ENCODE peak calls at places on chromosomes 7 and 10, in seven cellular contexts. One of them, this sample, is unnamed.

GRCh38 chr7:99375070-99375807 is 709 bp downstream of the ARPC1B start:
- DNase-seq in psoas muscle: peak
- DNase-seq in SK-N-SH: peak
- DNase-seq in A549: peak
- DNase-seq in mesenchymal stem cell: peak
- DNase-seq in uterus: peak
- DNase-seq in bronchial epithelial cell: peak
- DNase-seq in this sample: no peak

GRCh38 chr10:58189269-58189668 is 78.4 kb downstream of the IPMK start:
- DNase-seq in psoas muscle: no peak
- DNase-seq in uterus: no peak
- DNase-seq in A549: no peak
- DNase-seq in mesenchymal stem cell: peak
- DNase-seq in SK-N-SH: no peak
- DNase-seq in bronchial epithelial cell: peak
- DNase-seq in this sample: no peak

GRCh38 chr10:3438608-3439007 is 266.0 kb upstream of the PITRM1 start:
- DNase-seq in bronchial epithelial cell: no peak
- DNase-seq in uterus: no peak
- DNase-seq in psoas muscle: no peak
- DNase-seq in SK-N-SH: no peak
- DNase-seq in A549: no peak
- DNase-seq in mesenchymal stem cell: no peak
- DNase-seq in this sample: no peak

GRCh38 chr7:51160990-51161615 is 155.5 kb downstream of the COBL start:
- DNase-seq in A549: peak
- DNase-seq in bronchial epithelial cell: peak
- DNase-seq in uterus: peak
- DNase-seq in psoas muscle: peak
- DNase-seq in SK-N-SH: peak
- DNase-seq in mesenchymal stem cell: peak
- DNase-seq in this sample: peak

GRCh38 chr7:16670021-16670420 is 24.0 kb downstream of the BZW2 start:
- DNase-seq in bronchial epithelial cell: no peak
- DNase-seq in A549: no peak
- DNase-seq in uterus: no peak
- DNase-seq in psoas muscle: no peak
- DNase-seq in SK-N-SH: no peak
- DNase-seq in mesenchymal stem cell: peak
- DNase-seq in this sample: no peak

GRCh38 chr7:137003606-137004005 is 135.2 kb downstream of the CHRM2 start:
- DNase-seq in psoas muscle: no peak
- DNase-seq in mesenchymal stem cell: no peak
- DNase-seq in A549: no peak
- DNase-seq in bronchial epithelial cell: no peak
- DNase-seq in uterus: no peak
- DNase-seq in SK-N-SH: no peak
- DNase-seq in this sample: peak

GRCh38 chr7:120988591-120989299 is at the start of gene CPED1:
- DNase-seq in bronchial epithelial cell: peak
- DNase-seq in uterus: peak
- DNase-seq in SK-N-SH: peak
- DNase-seq in A549: peak
- DNase-seq in mesenchymal stem cell: peak
- DNase-seq in psoas muscle: peak
- DNase-seq in this sample: no peak

GRCh38 chr10:19788075-19788686 is 28.1 kb upstream of the PLXDC2 start:
- DNase-seq in bronchial epithelial cell: peak
- DNase-seq in psoas muscle: no peak
- DNase-seq in uterus: peak
- DNase-seq in mesenchymal stem cell: peak
- DNase-seq in A549: no peak
- DNase-seq in SK-N-SH: peak
- DNase-seq in this sample: peak

GRCh38 chr10:125396651-125397050 is 236.3 kb upstream of the CTBP2 start:
- DNase-seq in psoas muscle: no peak
- DNase-seq in bronchial epithelial cell: peak
- DNase-seq in A549: no peak
- DNase-seq in mesenchymal stem cell: no peak
- DNase-seq in SK-N-SH: no peak
- DNase-seq in uterus: peak
- DNase-seq in this sample: no peak

GRCh38 chr10:78335691-78336401 is 302.2 kb downstream of the RPS24 start:
- DNase-seq in uterus: peak
- DNase-seq in A549: no peak
- DNase-seq in mesenchymal stem cell: no peak
- DNase-seq in bronchial epithelial cell: no peak
- DNase-seq in psoas muscle: peak
- DNase-seq in SK-N-SH: peak
- DNase-seq in this sample: no peak

GRCh38 chr10:91745086-91745831 is 53.0 kb upstream of the TNKS2 start:
- DNase-seq in mesenchymal stem cell: peak
- DNase-seq in uterus: no peak
- DNase-seq in psoas muscle: no peak
- DNase-seq in bronchial epithelial cell: peak
- DNase-seq in SK-N-SH: no peak
- DNase-seq in A549: peak
- DNase-seq in this sample: no peak

GRCh38 chr7:49848211-49848841 is 74.9 kb downstream of the VWC2 start:
- DNase-seq in bronchial epithelial cell: peak
- DNase-seq in SK-N-SH: no peak
- DNase-seq in uterus: no peak
- DNase-seq in A549: no peak
- DNase-seq in psoas muscle: no peak
- DNase-seq in mesenchymal stem cell: no peak
- DNase-seq in this sample: no peak

GRCh38 chr7:4612939-4613841 is 68.9 kb upstream of the FOXK1 start:
- DNase-seq in uterus: no peak
- DNase-seq in mesenchymal stem cell: no peak
- DNase-seq in SK-N-SH: peak
- DNase-seq in bronchial epithelial cell: peak
- DNase-seq in A549: no peak
- DNase-seq in psoas muscle: no peak
- DNase-seq in this sample: no peak

GRCh38 chr10:125209591-125210373 is 49.4 kb upstream of the CTBP2 start:
- DNase-seq in mesenchymal stem cell: peak
- DNase-seq in uterus: no peak
- DNase-seq in A549: no peak
- DNase-seq in SK-N-SH: no peak
- DNase-seq in psoas muscle: no peak
- DNase-seq in bronchial epithelial cell: no peak
- DNase-seq in this sample: no peak

GRCh38 chr10:98758451-98758850 is 311.7 kb upstream of the HPS1 start:
- DNase-seq in SK-N-SH: no peak
- DNase-seq in A549: no peak
- DNase-seq in uterus: no peak
- DNase-seq in bronchial epithelial cell: no peak
- DNase-seq in psoas muscle: no peak
- DNase-seq in mesenchymal stem cell: peak
- DNase-seq in this sample: no peak

GRCh38 chr10:71314028-71314693 is 4.9 kb upstream of the SLC29A3 start:
- DNase-seq in uterus: peak
- DNase-seq in mesenchymal stem cell: peak
- DNase-seq in psoas muscle: peak
- DNase-seq in SK-N-SH: peak
- DNase-seq in bronchial epithelial cell: no peak
- DNase-seq in A549: peak
- DNase-seq in this sample: peak

GRCh38 chr7:44232396-44232795 is 31.6 kb downstream of the YKT6 start:
- DNase-seq in bronchial epithelial cell: no peak
- DNase-seq in SK-N-SH: no peak
- DNase-seq in mesenchymal stem cell: no peak
- DNase-seq in psoas muscle: no peak
- DNase-seq in uterus: no peak
- DNase-seq in A549: no peak
- DNase-seq in this sample: no peak

GRCh38 chr7:29342761-29343160 is 148.2 kb downstream of the CHN2 start:
- DNase-seq in mesenchymal stem cell: no peak
- DNase-seq in uterus: no peak
- DNase-seq in A549: no peak
- DNase-seq in bronchial epithelial cell: peak
- DNase-seq in psoas muscle: no peak
- DNase-seq in SK-N-SH: no peak
- DNase-seq in this sample: peak

GRCh38 chr10:17088118-17088806 is 41.3 kb downstream of the CUBN start:
- DNase-seq in psoas muscle: no peak
- DNase-seq in SK-N-SH: no peak
- DNase-seq in uterus: no peak
- DNase-seq in A549: peak
- DNase-seq in bronchial epithelial cell: peak
- DNase-seq in mesenchymal stem cell: peak
- DNase-seq in this sample: no peak

GRCh38 chr10:15290671-15291070 is 80.4 kb downstream of the FAM171A1 start:
- DNase-seq in uterus: no peak
- DNase-seq in psoas muscle: no peak
- DNase-seq in mesenchymal stem cell: no peak
- DNase-seq in bronchial epithelial cell: no peak
- DNase-seq in SK-N-SH: no peak
- DNase-seq in A549: no peak
- DNase-seq in this sample: no peak

GRCh38 chr10:69049564-69049955 is 38.3 kb upstream of the SRGN start:
- DNase-seq in bronchial epithelial cell: no peak
- DNase-seq in A549: no peak
- DNase-seq in SK-N-SH: no peak
- DNase-seq in mesenchymal stem cell: no peak
- DNase-seq in uterus: no peak
- DNase-seq in psoas muscle: no peak
- DNase-seq in this sample: no peak

GRCh38 chr7:22702516-22702915 is 24.5 kb upstream of the IL6 start:
- DNase-seq in mesenchymal stem cell: no peak
- DNase-seq in bronchial epithelial cell: no peak
- DNase-seq in psoas muscle: no peak
- DNase-seq in SK-N-SH: no peak
- DNase-seq in uterus: no peak
- DNase-seq in A549: no peak
- DNase-seq in this sample: no peak
- H3K4me3 ChIP-seq in mesenchymal stem cell: no peak
- H3K4me3 ChIP-seq in bronchial epithelial cell: no peak
- H3K4me3 ChIP-seq in psoas muscle: no peak
- H3K4me3 ChIP-seq in SK-N-SH: no peak
- H3K4me3 ChIP-seq in uterus: no peak
- H3K4me3 ChIP-seq in A549: no peak
- H3K4me3 ChIP-seq in this sample: no peak

GRCh38 chr7:146764458-146764857 is 647.9 kb downstream of the CNTNAP2 start:
- DNase-seq in A549: no peak
- DNase-seq in uterus: no peak
- DNase-seq in psoas muscle: no peak
- DNase-seq in bronchial epithelial cell: no peak
- DNase-seq in SK-N-SH: no peak
- DNase-seq in mesenchymal stem cell: no peak
- DNase-seq in this sample: no peak
- H3K4me3 ChIP-seq in A549: no peak
- H3K4me3 ChIP-seq in uterus: no peak
- H3K4me3 ChIP-seq in psoas muscle: no peak
- H3K4me3 ChIP-seq in bronchial epithelial cell: no peak
- H3K4me3 ChIP-seq in SK-N-SH: no peak
- H3K4me3 ChIP-seq in mesenchymal stem cell: no peak
- H3K4me3 ChIP-seq in this sample: no peak

DNA sequence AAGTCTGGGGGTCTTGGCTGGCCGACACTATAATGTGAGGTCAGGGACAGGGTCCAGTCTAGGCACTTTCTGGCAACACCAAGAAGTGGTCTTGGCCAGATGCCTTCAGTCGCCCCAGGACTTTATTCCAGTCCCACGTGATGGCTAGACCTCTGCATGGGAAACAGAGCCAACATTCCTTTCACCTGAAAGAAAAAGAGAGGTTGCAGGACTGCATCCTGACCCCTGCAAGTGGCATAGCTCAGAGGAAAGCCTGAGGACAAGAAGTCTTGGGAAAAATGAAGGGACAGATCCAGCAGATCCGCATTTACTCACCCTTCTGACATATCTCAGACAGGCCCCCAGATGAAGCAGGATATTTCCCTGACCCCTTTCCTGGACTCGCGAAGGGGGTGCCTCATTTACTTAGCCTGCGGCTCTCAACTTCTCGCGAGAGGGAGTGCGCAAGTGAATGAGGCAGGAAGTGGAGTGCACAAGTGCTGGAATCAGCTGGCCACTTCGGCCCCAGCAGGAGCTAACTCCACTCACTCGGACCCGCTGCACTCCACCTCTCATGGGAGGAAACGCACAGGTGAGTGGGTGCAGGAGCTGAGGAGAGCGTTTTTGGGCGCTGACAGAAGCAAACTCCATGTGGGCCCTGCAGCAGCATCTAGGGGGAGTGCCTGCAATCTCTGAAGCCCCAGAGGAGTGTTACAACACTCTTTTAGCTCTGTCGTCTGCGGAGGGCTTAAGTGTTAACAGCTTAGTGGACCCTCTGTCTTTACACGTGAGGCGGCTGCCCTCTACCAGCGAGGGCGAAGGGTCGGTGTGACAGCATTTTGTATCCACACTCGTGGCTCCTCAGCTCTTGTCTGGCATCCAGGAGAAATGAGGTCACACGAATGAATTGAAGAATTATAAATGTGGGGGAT is 916.2 kb upstream of the GHITM start:
- DNase-seq in bronchial epithelial cell: no peak
- DNase-seq in mesenchymal stem cell: no peak
- DNase-seq in SK-N-SH: no peak
- DNase-seq in uterus: no peak
- DNase-seq in psoas muscle: no peak
- DNase-seq in A549: no peak
- DNase-seq in this sample: no peak
- H3K4me3 ChIP-seq in bronchial epithelial cell: no peak
- H3K4me3 ChIP-seq in mesenchymal stem cell: no peak
- H3K4me3 ChIP-seq in SK-N-SH: no peak
- H3K4me3 ChIP-seq in uterus: no peak
- H3K4me3 ChIP-seq in psoas muscle: no peak
- H3K4me3 ChIP-seq in A549: no peak
- H3K4me3 ChIP-seq in this sample: no peak

GRCh38 chr7:36208997-36209813 is 56.2 kb downstream of the EEPD1 start:
- DNase-seq in SK-N-SH: no peak
- DNase-seq in uterus: no peak
- DNase-seq in psoas muscle: no peak
- DNase-seq in bronchial epithelial cell: peak
- DNase-seq in A549: no peak
- DNase-seq in mesenchymal stem cell: peak
- DNase-seq in this sample: no peak

GRCh38 chr7:36207451-36208291 is 54.6 kb downstream of the EEPD1 start:
- DNase-seq in mesenchymal stem cell: peak
- DNase-seq in uterus: no peak
- DNase-seq in bronchial epithelial cell: peak
- DNase-seq in psoas muscle: peak
- DNase-seq in SK-N-SH: peak
- DNase-seq in A549: peak
- DNase-seq in this sample: no peak

GRCh38 chr7:36210542-36210941 is 57.5 kb downstream of the EEPD1 start:
- DNase-seq in mesenchymal stem cell: peak
- DNase-seq in A549: no peak
- DNase-seq in uterus: no peak
- DNase-seq in bronchial epithelial cell: no peak
- DNase-seq in psoas muscle: peak
- DNase-seq in SK-N-SH: no peak
- DNase-seq in this sample: no peak

GRCh38 chr7:36209814-36210183 is 56.7 kb downstream of the EEPD1 start:
- DNase-seq in mesenchymal stem cell: no peak
- DNase-seq in A549: no peak
- DNase-seq in bronchial epithelial cell: no peak
- DNase-seq in psoas muscle: no peak
- DNase-seq in uterus: no peak
- DNase-seq in SK-N-SH: no peak
- DNase-seq in this sample: no peak

GRCh38 chr7:36208406-36208805 is 55.4 kb downstream of the EEPD1 start:
- DNase-seq in psoas muscle: no peak
- DNase-seq in A549: no peak
- DNase-seq in bronchial epithelial cell: no peak
- DNase-seq in mesenchymal stem cell: peak
- DNase-seq in SK-N-SH: no peak
- DNase-seq in uterus: no peak
- DNase-seq in this sample: no peak
- H3K4me3 ChIP-seq in psoas muscle: no peak
- H3K4me3 ChIP-seq in A549: no peak
- H3K4me3 ChIP-seq in bronchial epithelial cell: no peak
- H3K4me3 ChIP-seq in mesenchymal stem cell: no peak
- H3K4me3 ChIP-seq in SK-N-SH: no peak
- H3K4me3 ChIP-seq in uterus: no peak
- H3K4me3 ChIP-seq in this sample: no peak

This sample was measured in Jurkat, Clone E6-1.